ENCODE peak calls at places on chromosomes 6 and 20, in nine cellular contexts. P, B, W, T, A, H, E, X and V are unnamed samples.

GRCh38 chr6:35469711-35470662 is 1.8 kb downstream of the RPL10A start:
- DNase-seq in E (no peak), P (no peak), W (no peak), T (no peak), B (no peak), H (no peak), A (no peak), X (peak; percentile 39), V (no peak)

GRCh38 chr20:44917399-44917798 is 7.5 kb downstream of the PABPC1L start:
- DNase-seq in A (no peak), E (no peak), B (no peak), X (no peak), W (no peak), H (no peak), P (no peak), T (no peak), V (no peak)

GRCh38 chr6:4564746-4565145 is 211.5 kb upstream of the CDYL start:
- DNase-seq in B (no peak), P (no peak), A (no peak), H (no peak), W (no peak), E (no peak), X (no peak), T (no peak), V (no peak)

GRCh38 chr6:169809386-169809785 is 58.0 kb downstream of the ERMARD start:
- DNase-seq in A (peak; percentile 29), X (no peak), E (no peak), T (no peak), W (no peak), P (no peak), B (no peak), H (no peak), V (no peak)

GRCh38 chr20:40770564-40771307 is 81.7 kb upstream of the MAFB start:
- DNase-seq in B (no peak), E (peak; percentile 18), P (no peak), X (no peak), T (no peak), A (no peak), W (no peak), H (no peak), V (no peak)

GRCh38 chr20:40205971-40206370 is 483.1 kb downstream of the MAFB start:
- DNase-seq in E (no peak), X (no peak), W (no peak), H (no peak), P (no peak), B (no peak), T (no peak), A (no peak), V (no peak)

GRCh38 chr20:1209447-1210387 is 6.5 kb downstream of the C20orf202 start:
- DNase-seq in T (no peak), A (no peak), E (no peak), H (no peak), X (no peak), P (no peak), B (no peak), W (no peak), V (no peak)

GRCh38 chr6:27144740-27145079 is 102.8 kb upstream of the PRSS16 start:
- DNase-seq in E (no peak), X (no peak), W (no peak), T (no peak), P (no peak), H (no peak), B (no peak), A (no peak), V (no peak)

GRCh38 chr6:43076928-43077809 is 1.1 kb downstream of the PTK7 start:
- DNase-seq in H (no peak), W (no peak), P (no peak), X (no peak), E (no peak), T (no peak), A (peak; percentile 68), B (no peak), V (no peak)

GRCh38 chr6:170134077-170135040 is 156.5 kb downstream of the DLL1 start:
- DNase-seq in X (peak; percentile 70), E (no peak), P (no peak), H (no peak), B (peak; percentile 57), T (peak; percentile 31), A (peak; percentile 32), W (no peak), V (no peak)

GRCh38 chr6:45378324-45378926 is 691 bp upstream of the SUPT3H start:
- DNase-seq in A (no peak), W (no peak), X (peak; percentile 27), T (no peak), P (no peak), B (peak; percentile 45), H (peak; percentile 25), E (peak; percentile 32), V (no peak)

GRCh38 chr6:142816024-142816423 is 129.0 kb downstream of the HIVEP2 start:
- DNase-seq in W (no peak), B (no peak), X (no peak), H (no peak), P (no peak), A (no peak), E (no peak), T (no peak), V (no peak)

GRCh38 chr6:158285321-158285960 is 26.8 kb upstream of the TULP4 start:
- DNase-seq in P (no peak), W (no peak), T (peak; percentile 15), E (no peak), A (no peak), H (peak; percentile 32), X (no peak), B (no peak), V (no peak)

GRCh38 chr20:61030130-61030529 is 221.9 kb upstream of the CDH4 start:
- DNase-seq in A (peak; percentile 24), H (no peak), E (no peak), X (no peak), P (no peak), T (no peak), W (no peak), B (no peak), V (no peak)

GRCh38 chr6:133983099-133983939 is 30.3 kb downstream of the TBPL1 start:
- DNase-seq in P (no peak), E (no peak), X (no peak), B (no peak), A (peak; percentile 59), T (no peak), H (no peak), W (peak; percentile 26), V (no peak)

GRCh38 chr20:2762578-2763131 is 37.8 kb downstream of the CPXM1 start:
- DNase-seq in E (no peak), X (no peak), T (no peak), B (no peak), H (no peak), W (no peak), P (no peak), A (no peak), V (no peak)

GRCh38 chr20:2768632-2769015 is 31.8 kb downstream of the CPXM1 start:
- DNase-seq in E (no peak), B (no peak), A (no peak), W (no peak), X (no peak), T (no peak), H (no peak), P (no peak), V (no peak)

GRCh38 chr20:2763186-2763585 is 37.2 kb downstream of the CPXM1 start:
- DNase-seq in E (no peak), W (no peak), X (peak; percentile 20), B (no peak), P (no peak), A (no peak), T (no peak), H (no peak), V (no peak)

GRCh38 chr20:2771631-2772080 is 28.8 kb downstream of the CPXM1 start:
- DNase-seq in T (no peak), X (no peak), B (no peak), E (no peak), W (no peak), P (no peak), A (no peak), H (no peak), V (no peak)

GRCh38 chr20:2767768-2768631 is 32.4 kb downstream of the CPXM1 start:
- DNase-seq in X (peak; percentile 94), P (no peak), E (no peak), B (peak; percentile 32), T (no peak), W (no peak), H (no peak), A (no peak), V (no peak)
- H3K27me3 ChIP-seq in X (no peaks in the 10 kb centered on the region), P (no peaks in the 10 kb centered on the region), E (peaks cover 5% of the 10 kb centered on the region), B (peaks cover 66% of the 10 kb centered on the region), T (no peaks in the 10 kb centered on the region), W (no peaks in the 10 kb centered on the region), H (peaks cover 5% of the 10 kb centered on the region), A (peaks cover 7% of the 10 kb centered on the region), V (peaks cover 5% of the 10 kb centered on the region)

GRCh38 chr6:152637422-152638047 is 373 bp upstream of the SYNE1 start:
- DNase-seq in X (no peak), H (no peak), E (no peak), T (no peak), A (no peak), P (no peak), B (no peak), W (no peak), V (no peak)
- H3K4me3 ChIP-seq in X (peak overlapping the region; percentile 61), H (peak overlapping the region; percentile 73), E (peak overlapping the region; percentile 71), T (peak overlapping the region; percentile 90), A (peak overlapping the region; percentile 45), P (peak overlapping the region; percentile 80), B (peak overlapping the region; percentile 80), W (no peak overlapping the region), V (no peak overlapping the region)

GRCh38 chr20:35517125-35517524 is 12.3 kb downstream of the C20orf173 start:
- DNase-seq in B (peak; percentile 20), X (no peak), T (no peak), A (no peak), H (no peak), E (no peak), W (no peak), P (no peak), V (no peak)

GRCh38 chr20:35523298-35523888 is 6.1 kb downstream of the C20orf173 start:
- DNase-seq in P (no peak), X (no peak), E (no peak), A (peak; percentile 47), H (no peak), W (no peak), B (no peak), T (no peak), V (no peak)

GRCh38 chr20:35515949-35516645 is 13.4 kb downstream of the C20orf173 start:
- DNase-seq in H (no peak), T (no peak), A (peak; percentile 52), W (no peak), E (no peak), P (no peak), B (no peak), X (peak; percentile 36), V (peak; percentile 74)

GRCh38 chr20:35515341-35515740 is 14.1 kb downstream of the C20orf173 start:
- DNase-seq in W (no peak), X (no peak), T (no peak), B (no peak), H (no peak), P (no peak), A (no peak), E (no peak), V (no peak)

GRCh38 chr20:35518975-35519374 is 10.5 kb downstream of the C20orf173 start:
- DNase-seq in B (no peak), A (no peak), X (no peak), E (no peak), P (no peak), H (no peak), W (no peak), T (no peak), V (no peak)
- H3K27me3 ChIP-seq in B (no peaks in the 10 kb centered on the region), A (no peaks in the 10 kb centered on the region), X (no peaks in the 10 kb centered on the region), E (no peaks in the 10 kb centered on the region), P (no peaks in the 10 kb centered on the region), H (no peaks in the 10 kb centered on the region), W (no peaks in the 10 kb centered on the region), T (no peaks in the 10 kb centered on the region), V (no peaks in the 10 kb centered on the region)

GRCh38 chr6:135922170-135922569 is 70.7 kb downstream of the PDE7B start:
- DNase-seq in H (no peak), X (no peak), B (no peak), E (no peak), W (no peak), A (peak; percentile 56), P (no peak), T (no peak), V (peak; percentile 98)
- H3K4me3 ChIP-seq in H (no peak overlapping the region), X (no peak overlapping the region), B (no peak overlapping the region), E (peak overlapping the region; percentile 28), W (no peak overlapping the region), A (no peak overlapping the region), P (no peak overlapping the region), T (no peak overlapping the region), V (no peak overlapping the region)